ENCODE peak calls at places on chromosomes 2 and 18, in seven cellular contexts. X is mesendoderm, Y is mesenchymal stem cell, V is H9, D is IMR-90, F is neuronal stem cell, J is H1. M is an unnamed sample.

GRCh38 chr2:190627881-190628412 is 20.9 kb upstream of the NAB1 start:
- DNase-seq in X (no peak), Y (no peak), V (no peak), D (no peak), F (no peak), J (no peak), M (no peak)

GRCh38 chr2:60756097-60757087 is at the start of gene PAPOLG:
- DNase-seq in X (peak; percentile 96), Y (peak; percentile 91), V (peak; percentile 96), D (peak; percentile 85), F (peak; percentile 88), J (peak; percentile 75), M (peak; percentile 98)

GRCh38 chr18:75659535-75660023 is 232.1 kb upstream of the SMIM21 start:
- DNase-seq in X (no peak), Y (no peak), V (no peak), D (no peak), F (no peak), J (no peak), M (no peak)

GRCh38 chr2:191114403-191114886 is 36.3 kb downstream of the STAT4 start:
- DNase-seq in X (no peak), Y (peak; percentile 10), V (no peak), D (peak; percentile 18), F (no peak), J (no peak), M (peak; percentile 87)

GRCh38 chr2:208266641-208267335 is 733 bp downstream of the PIKFYVE start:
- DNase-seq in X (no peak), Y (peak; percentile 56), V (no peak), D (peak; percentile 41), F (no peak), J (no peak), M (no peak)

GRCh38 chr2:33496150-33496549 is 19.7 kb downstream of the RASGRP3 start:
- DNase-seq in X (no peak), Y (peak; percentile 87), V (no peak), D (peak; percentile 77), F (no peak), J (no peak), M (no peak)

GRCh38 chr2:237435844-237436590 is 22.1 kb upstream of the COL6A3 start:
- DNase-seq in X (no peak), Y (peak; percentile 95), V (no peak), D (peak; percentile 81), F (no peak), J (no peak), M (peak; percentile 43)

GRCh38 chr18:5294113-5294617 is 1.4 kb downstream of the ZBTB14 start:
- DNase-seq in X (no peak), Y (no peak), V (no peak), D (peak; percentile 5), F (no peak), J (no peak), M (no peak)

GRCh38 chr2:52976132-52976949 is 791.3 kb upstream of the CHAC2 start:
- DNase-seq in X (peak; percentile 66), Y (peak; percentile 18), V (peak; percentile 51), D (peak; percentile 37), F (peak; percentile 30), J (peak; percentile 19), M (peak; percentile 3)

GRCh38 chr2:84301717-84302116 is 157.4 kb downstream of the SUCLG1 start:
- DNase-seq in X (peak; percentile 19), Y (no peak), V (no peak), D (no peak), F (no peak), J (no peak), M (no peak)

GRCh38 chr2:31197669-31198068 is 19.6 kb downstream of the CAPN14 start:
- DNase-seq in X (peak; percentile 52), Y (no peak), V (no peak), D (no peak), F (no peak), J (no peak), M (no peak)

GRCh38 chr18:37421349-37422080 is 144.1 kb downstream of the CELF4 start:
- DNase-seq in X (no peak), Y (peak; percentile 42), V (no peak), D (no peak), F (no peak), J (no peak), M (peak; percentile 49)

GRCh38 chr2:56130463-56131070 is 53.2 kb upstream of the CCDC85A start:
- DNase-seq in X (peak; percentile 53), Y (peak; percentile 57), V (peak; percentile 41), D (peak; percentile 31), F (no peak), J (no peak), M (peak; percentile 46)

GRCh38 chr2:61645911-61646310 is 107.8 kb upstream of the XPO1 start:
- DNase-seq in X (no peak), Y (peak; percentile 86), V (no peak), D (peak; percentile 96), F (no peak), J (no peak), M (no peak)

GRCh38 chr2:9658972-9659371 is 28.2 kb upstream of the YWHAQ start:
- DNase-seq in X (no peak), Y (peak; percentile 90), V (no peak), D (peak; percentile 64), F (no peak), J (no peak), M (peak; percentile 64)

GRCh38 chr2:70340921-70341765 is 39.3 kb upstream of the FAM136A start:
- DNase-seq in X (peak; percentile 78), Y (peak; percentile 43), V (peak; percentile 72), D (peak; percentile 26), F (peak; percentile 66), J (no peak), M (peak; percentile 73)

GRCh38 chr2:219277703-219278654 is 1.2 kb upstream of the DNAJB2 start:
- DNase-seq in X (peak; percentile 94), Y (peak; percentile 91), V (peak; percentile 94), D (peak; percentile 80), F (peak; percentile 76), J (no peak), M (peak; percentile 74)

GRCh38 chr2:58044145-58044544 is 2.5 kb upstream of the VRK2 start:
- DNase-seq in X (no peak), Y (no peak), V (no peak), D (no peak), F (no peak), J (no peak), M (no peak)
- H3K18ac ChIP-seq in X (no peak overlapping the region), Y (no peak overlapping the region), V (no peak overlapping the region), D (no peak overlapping the region), F (no peak overlapping the region), J (no peak overlapping the region), M (no peak overlapping the region)

GRCh38 chr2:187774551-187775071 is 220.4 kb upstream of the TFPI start:
- DNase-seq in X (no peak), Y (peak; percentile 68), V (no peak), D (peak; percentile 62), F (no peak), J (no peak), M (no peak)
- H3K18ac ChIP-seq in X (no peak overlapping the region), Y (no peak overlapping the region), V (no peak overlapping the region), D (no peak overlapping the region), F (no peak overlapping the region), J (no peak overlapping the region), M (no peak overlapping the region)

DNA sequence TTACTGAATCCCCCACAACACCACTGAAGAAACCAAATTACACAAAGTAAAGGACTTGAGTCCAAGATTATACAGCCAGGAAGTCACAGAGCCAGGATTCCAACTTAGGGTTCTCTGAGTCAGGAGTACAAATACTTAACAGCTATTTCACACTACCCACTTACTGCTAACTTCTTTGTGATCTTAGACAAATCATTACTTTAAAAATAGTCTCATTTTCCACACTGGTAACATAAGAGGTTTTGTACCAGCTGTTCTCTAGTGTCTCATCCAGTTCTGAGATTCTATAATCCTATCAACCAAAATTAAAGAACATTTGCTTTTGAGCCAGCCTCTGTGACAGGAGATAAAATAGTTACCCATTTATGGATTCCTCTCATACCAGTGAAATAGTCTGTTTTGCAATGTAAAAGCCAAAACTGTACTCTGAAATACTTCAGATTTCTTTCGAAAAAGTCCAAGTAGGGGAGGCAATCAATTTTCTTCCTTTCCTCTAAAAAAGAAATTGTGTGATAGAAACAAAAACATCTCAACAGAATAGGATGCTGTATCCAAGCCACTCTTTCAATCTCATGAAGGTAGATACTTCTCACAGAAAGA is 157.6 kb downstream of the LRATD1 start:
- DNase-seq in X (no peak), Y (no peak), V (no peak), D (no peak), F (no peak), J (no peak), M (peak; percentile 53)
- H3K18ac ChIP-seq in X (no peak overlapping the region), Y (no peak overlapping the region), V (no peak overlapping the region), D (no peak overlapping the region), F (no peak overlapping the region), J (no peak overlapping the region), M (no peak overlapping the region)

GRCh38 chr18:23042133-23042532 is 93.2 kb upstream of the CABLES1 start:
- DNase-seq in X (no peak), Y (no peak), V (no peak), D (no peak), F (no peak), J (no peak), M (no peak)
- H3K18ac ChIP-seq in X (no peak overlapping the region), Y (no peak overlapping the region), V (no peak overlapping the region), D (no peak overlapping the region), F (no peak overlapping the region), J (no peak overlapping the region), M (no peak overlapping the region)

GRCh38 chr18:79328917-79329316 is 66.8 kb upstream of the NFATC1 start:
- DNase-seq in X (no peak), Y (no peak), V (no peak), D (no peak), F (no peak), J (no peak), M (no peak)
- H3K18ac ChIP-seq in X (no peak overlapping the region), Y (no peak overlapping the region), V (no peak overlapping the region), D (no peak overlapping the region), F (no peak overlapping the region), J (no peak overlapping the region), M (no peak overlapping the region)

DNA sequence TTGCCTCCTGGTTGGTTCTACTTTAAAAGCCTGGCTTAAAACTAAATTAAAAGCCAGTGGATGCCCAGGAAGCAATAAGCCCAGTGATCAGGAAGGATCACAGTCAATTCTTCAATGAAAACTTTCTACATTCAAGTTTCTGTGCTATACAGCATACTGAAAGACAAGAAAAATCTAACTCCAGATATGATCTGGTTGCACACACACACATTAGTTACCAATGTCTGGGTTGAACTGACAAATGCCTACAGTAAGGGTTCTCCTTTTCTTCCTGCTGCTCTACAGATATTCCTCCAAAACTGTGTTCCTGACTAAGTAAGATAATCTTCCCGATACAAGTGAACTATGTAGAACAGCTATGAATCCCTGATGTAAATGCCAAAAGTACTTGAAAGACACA is 81.3 kb downstream of the ROCK2 start:
- DNase-seq in X (no peak), Y (no peak), V (no peak), D (no peak), F (no peak), J (no peak), M (no peak)
- H3K18ac ChIP-seq in X (no peak overlapping the region), Y (no peak overlapping the region), V (no peak overlapping the region), D (no peak overlapping the region), F (no peak overlapping the region), J (no peak overlapping the region), M (no peak overlapping the region)

DNA sequence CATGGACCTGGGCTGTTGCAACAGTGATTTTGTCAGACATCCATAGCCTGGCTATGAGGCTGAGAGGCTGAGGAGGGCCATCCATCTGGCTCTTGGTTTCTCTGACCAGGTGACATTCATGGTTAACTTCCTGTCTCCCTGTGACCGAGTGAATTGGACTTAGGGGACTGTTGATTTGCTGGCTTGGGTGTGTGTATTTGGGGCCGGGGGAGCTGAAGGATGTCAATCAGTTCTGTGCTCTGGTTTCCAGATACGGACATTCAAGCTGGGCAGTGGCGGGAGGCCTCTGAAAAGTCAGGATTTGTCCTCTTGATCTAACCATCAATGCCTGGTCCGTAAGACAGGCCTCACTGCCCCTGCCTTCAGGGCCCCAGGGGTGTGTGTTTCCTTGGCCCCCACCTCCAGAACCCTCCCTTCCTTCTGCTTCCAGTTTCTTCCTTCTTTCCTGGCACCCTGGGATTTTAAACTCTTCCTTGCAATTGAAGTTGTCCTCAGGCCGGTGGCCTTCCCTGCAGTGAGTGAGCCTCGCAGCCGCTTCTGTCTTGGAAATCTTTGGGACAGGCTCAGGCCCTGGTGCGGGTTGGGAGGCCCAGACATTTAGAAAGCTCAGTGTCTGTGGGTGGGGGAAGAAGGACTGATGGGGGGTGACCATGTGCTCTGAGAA is 54.7 kb upstream of the HAAO start:
- DNase-seq in X (no peak), Y (no peak), V (no peak), D (no peak), F (no peak), J (no peak), M (no peak)
- H3K18ac ChIP-seq in X (no peak overlapping the region), Y (peak overlapping the region; percentile 84), V (no peak overlapping the region), D (no peak overlapping the region), F (peak overlapping the region; percentile 39), J (no peak overlapping the region), M (no peak overlapping the region)

M was measured in trophoblast cell.